ENCODE peak calls at places on chromosomes 16 and 17, in eight cellular contexts. N is ascending aorta, M is WERI-Rb-1, A is cardiac muscle cell, H is astrocyte of the cerebellum, O is mammary epithelial cell, F is adrenal gland, G is fibroblast of lung. Z is an unnamed sample.

GRCh38 chr17:3732171-3732570 is 8.5 kb downstream of the HASPIN start:
- DNase-seq in N (no peak), M (peak), A (no peak), H (no peak), O (no peak), F (peak), G (no peak), Z (peak)

GRCh38 chr16:78925071-78925714 is 675.3 kb downstream of the MAF start:
- DNase-seq in N (no peak), M (peak), A (peak), H (no peak), O (no peak), F (peak), G (no peak), Z (no peak)

GRCh38 chr17:41800601-41801373 is 11.0 kb downstream of the P3H4 start:
- DNase-seq in N (no peak), M (no peak), A (no peak), H (no peak), O (peak), F (no peak), G (peak), Z (peak)

GRCh38 chr17:77322534-77323412 is 182.0 kb downstream of the SEC14L1 start:
- DNase-seq in N (peak), M (peak), A (peak), H (peak), O (peak), F (peak), G (peak), Z (peak)

GRCh38 chr17:81138083-81138482 is 27.2 kb upstream of the PVALEF start:
- DNase-seq in N (no peak), M (no peak), A (no peak), H (no peak), O (no peak), F (no peak), G (no peak), Z (no peak)

GRCh38 chr17:64386412-64387144 is 4.1 kb downstream of the PECAM1 start:
- DNase-seq in N (no peak), M (no peak), A (no peak), H (no peak), O (no peak), F (no peak), G (no peak), Z (peak)

GRCh38 chr16:11145821-11146211 is 110.2 kb downstream of the SOCS1 start:
- DNase-seq in N (no peak), M (no peak), A (no peak), H (no peak), O (no peak), F (no peak), G (no peak), Z (no peak)

GRCh38 chr16:3761375-3762079 is 44.2 kb upstream of the TRAP1 start:
- DNase-seq in N (no peak), M (no peak), A (no peak), H (no peak), O (no peak), F (no peak), G (no peak), Z (no peak)

GRCh38 chr17:41907633-41908539 is 10.9 kb downstream of the ACLY start:
- DNase-seq in N (no peak), M (peak), A (no peak), H (no peak), O (no peak), F (no peak), G (peak), Z (no peak)

GRCh38 chr17:79707931-79708891 is 22.5 kb upstream of the ENPP7 start:
- DNase-seq in N (no peak), M (peak), A (peak), H (peak), O (peak), F (peak), G (no peak), Z (peak)

GRCh38 chr16:82924075-82924854 is 297.5 kb downstream of the CDH13 start:
- DNase-seq in N (no peak), M (no peak), A (peak), H (no peak), O (no peak), F (no peak), G (peak), Z (no peak)

GRCh38 chr16:18950469-18951185 is 24.4 kb upstream of the SMG1 start:
- DNase-seq in N (no peak), M (no peak), A (no peak), H (no peak), O (no peak), F (no peak), G (no peak), Z (no peak)

GRCh38 chr16:79897444-79898146 is 297.1 kb upstream of the MAF start:
- DNase-seq in N (no peak), M (no peak), A (no peak), H (peak), O (no peak), F (no peak), G (peak), Z (peak)

GRCh38 chr16:70573451-70574121 is 50.0 kb downstream of the SF3B3 start:
- DNase-seq in N (no peak), M (no peak), A (no peak), H (peak), O (peak), F (peak), G (peak), Z (peak)

GRCh38 chr17:9818760-9819159 is 3.1 kb downstream of the GSG1L2 start:
- DNase-seq in N (no peak), M (no peak), A (no peak), H (no peak), O (peak), F (no peak), G (no peak), Z (no peak)

GRCh38 chr16:10954903-10955302 is 10.5 kb downstream of the CLEC16A start:
- DNase-seq in N (no peak), M (no peak), A (no peak), H (no peak), O (no peak), F (no peak), G (no peak), Z (no peak)

GRCh38 chr16:50610331-50611262 is 62.4 kb downstream of the NKD1 start:
- DNase-seq in N (no peak), M (peak), A (no peak), H (no peak), O (no peak), F (no peak), G (no peak), Z (no peak)

GRCh38 chr16:47008612-47009011 is 35.1 kb upstream of the DNAJA2 start:
- DNase-seq in N (no peak), M (no peak), A (no peak), H (no peak), O (no peak), F (no peak), G (no peak), Z (no peak)

GRCh38 chr17:80968602-80969029 is 23.0 kb upstream of the CHMP6 start:
- DNase-seq in N (no peak), M (no peak), A (no peak), H (no peak), O (no peak), F (peak), G (peak), Z (no peak)

GRCh38 chr17:57486978-57487377 is 230.7 kb downstream of the MSI2 start:
- DNase-seq in N (no peak), M (no peak), A (no peak), H (no peak), O (peak), F (no peak), G (no peak), Z (no peak)

GRCh38 chr17:65013613-65014391 is 42.7 kb downstream of the GNA13 start:
- DNase-seq in N (no peak), M (no peak), A (no peak), H (peak), O (peak), F (peak), G (peak), Z (peak)

GRCh38 chr17:33024688-33025486 is 33.2 kb downstream of the SPACA3 start:
- DNase-seq in N (no peak), M (no peak), A (no peak), H (no peak), O (no peak), F (no peak), G (no peak), Z (no peak)

DNA sequence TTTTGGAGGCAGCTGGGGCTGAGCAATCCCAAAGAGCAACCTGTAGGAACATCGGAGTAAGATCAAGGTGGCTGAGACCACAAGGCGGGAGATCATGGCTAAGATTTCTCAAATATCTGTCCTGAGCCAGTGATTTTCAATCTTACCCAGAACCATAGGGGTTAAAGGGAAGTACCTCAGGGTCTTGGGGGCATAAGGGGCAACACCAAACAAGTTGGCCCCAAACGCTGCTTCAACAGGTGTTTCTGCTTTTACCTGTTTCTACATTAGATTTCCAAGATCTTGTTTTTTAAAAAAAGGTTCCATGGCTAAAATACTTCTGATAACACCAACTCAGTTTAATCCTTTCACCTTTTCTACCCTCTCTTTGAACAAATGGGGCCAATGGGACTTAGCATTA is 2.6 kb upstream of the UNC119 start:
- DNase-seq in N (no peak), M (no peak), A (no peak), H (no peak), O (no peak), F (no peak), G (no peak), Z (no peak)
- TF ChIP-seq CTCF in N (no peak), M (no peak), A (no peak), H (no peak), O (no peak), F (no peak), G (no peak), Z (no peak)

GRCh38 chr16:86396918-86397317 is 113.4 kb upstream of the FOXF1 start:
- DNase-seq in N (no peak), M (no peak), A (no peak), H (peak), O (peak), F (no peak), G (peak), Z (peak)
- H3K4me3 ChIP-seq in N (no peak), M (no peak), A (no peak), H (peak), O (no peak), F (no peak), G (peak), Z (no peak)

GRCh38 chr17:28370035-28370743 is at the start of gene VTN:
- DNase-seq in N (no peak), M (peak), A (peak), H (no peak), O (no peak), F (peak), G (peak), Z (peak)

GRCh38 chr17:28368915-28369683 is 1.0 kb downstream of the VTN start:
- DNase-seq in N (no peak), M (no peak), A (no peak), H (no peak), O (no peak), F (no peak), G (no peak), Z (no peak)

GRCh38 chr17:28368306-28368831 is 1.7 kb downstream of the VTN start:
- DNase-seq in N (no peak), M (no peak), A (no peak), H (no peak), O (no peak), F (no peak), G (no peak), Z (no peak)

GRCh38 chr17:28370744-28371103 is 617 bp upstream of the VTN start:
- DNase-seq in N (no peak), M (no peak), A (no peak), H (no peak), O (no peak), F (no peak), G (no peak), Z (no peak)

DNA sequence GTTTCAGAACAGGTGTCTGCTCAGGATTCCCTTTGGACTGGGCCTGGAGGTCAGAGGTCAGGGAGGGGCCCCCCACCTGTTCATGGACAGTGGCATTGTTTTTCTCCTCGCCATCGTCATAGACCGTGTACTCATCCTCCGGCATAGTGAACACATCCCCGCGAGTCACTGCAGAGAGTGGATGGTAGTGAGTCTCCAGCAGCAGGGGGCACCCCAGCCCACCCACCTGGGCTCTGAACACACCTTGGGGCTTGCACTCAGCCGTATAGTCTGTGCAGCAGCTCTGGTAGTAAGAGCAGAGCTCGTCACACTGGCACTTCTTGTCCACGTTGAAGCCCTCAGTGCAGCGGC is 448 bp downstream of the VTN start:
- DNase-seq in N (no peak), M (peak), A (no peak), H (no peak), O (no peak), F (peak), G (no peak), Z (no peak)
- TF ChIP-seq CTCF in N (no peak), M (peak), A (no peak), H (no peak), O (no peak), F (no peak), G (no peak), Z (no peak)

GRCh38 chr17:82710499-82711232 is 5.8 kb upstream of the FN3KRP start:
- DNase-seq in N (no peak), M (peak), A (no peak), H (no peak), O (no peak), F (no peak), G (no peak), Z (no peak)

GRCh38 chr17:82713015-82713723 is 3.3 kb upstream of the FN3KRP start:
- DNase-seq in N (no peak), M (peak), A (no peak), H (no peak), O (no peak), F (no peak), G (no peak), Z (no peak)

GRCh38 chr17:82705756-82706155 is 7.3 kb upstream of the RAB40B start:
- DNase-seq in N (no peak), M (no peak), A (no peak), H (no peak), O (no peak), F (no peak), G (no peak), Z (no peak)

GRCh38 chr17:82709676-82710498 is 6.6 kb upstream of the FN3KRP start:
- DNase-seq in N (no peak), M (no peak), A (no peak), H (no peak), O (no peak), F (no peak), G (no peak), Z (no peak)

GRCh38 chr17:82709024-82709675 is 7.4 kb upstream of the FN3KRP start:
- DNase-seq in N (no peak), M (no peak), A (no peak), H (no peak), O (no peak), F (no peak), G (no peak), Z (no peak)
- H3K4me3 ChIP-seq in N (no peak), M (no peak), A (no peak), H (no peak), O (no peak), F (no peak), G (no peak), Z (no peak)

DNA sequence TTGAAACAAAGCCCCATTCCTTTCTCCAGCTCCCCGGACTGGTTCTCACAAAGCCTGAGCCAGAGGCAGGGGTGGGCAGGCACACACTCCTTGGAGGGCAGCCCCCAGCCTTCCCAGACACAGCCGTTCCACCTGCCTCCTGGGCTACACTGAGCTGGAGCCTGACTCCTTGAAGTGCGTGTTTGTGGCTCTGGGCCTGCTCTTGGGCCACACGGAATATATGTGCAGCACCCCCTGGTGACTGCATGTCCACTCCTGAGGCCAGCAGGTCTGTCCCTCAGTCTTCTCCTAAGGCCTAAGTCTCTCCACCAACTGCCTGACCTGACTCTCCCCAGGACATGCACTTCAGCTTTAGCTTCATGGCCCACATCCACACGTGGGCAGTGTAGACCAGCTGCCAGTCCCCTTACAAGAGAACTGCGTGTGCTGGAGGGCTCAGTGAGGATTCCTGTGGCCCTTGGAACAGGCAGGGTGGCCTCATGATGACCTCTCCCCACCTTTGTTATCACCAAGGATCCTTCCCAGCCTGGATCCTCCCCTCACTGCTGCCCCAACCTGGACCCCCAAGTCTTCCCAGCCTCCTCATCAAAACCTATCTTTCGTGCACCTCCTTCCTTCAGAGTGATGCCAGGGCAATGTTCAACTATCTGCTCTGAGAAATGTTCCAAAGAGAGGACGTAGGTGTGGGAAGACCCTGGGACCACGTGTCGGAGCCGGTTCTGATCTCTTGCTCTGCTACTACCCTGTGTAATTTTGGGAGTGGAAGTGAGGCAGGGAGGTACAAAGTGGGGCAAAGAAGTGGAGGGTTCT is 12.4 kb upstream of the SLC6A2 start:
- DNase-seq in N (no peak), M (peak), A (peak), H (no peak), O (no peak), F (no peak), G (no peak), Z (peak)
- TF ChIP-seq CTCF in N (no peak), M (peak), A (no peak), H (no peak), O (no peak), F (no peak), G (no peak), Z (peak)

GRCh38 chr17:19495828-19496227 is 37.8 kb upstream of the SLC47A1 start:
- DNase-seq in N (no peak), M (no peak), A (no peak), H (no peak), O (no peak), F (no peak), G (no peak), Z (no peak)

GRCh38 chr17:19497616-19498015 is 36.0 kb upstream of the SLC47A1 start:
- DNase-seq in N (no peak), M (no peak), A (no peak), H (no peak), O (no peak), F (no peak), G (peak), Z (no peak)

GRCh38 chr17:19502517-19502916 is 31.1 kb upstream of the SLC47A1 start:
- DNase-seq in N (no peak), M (no peak), A (no peak), H (no peak), O (no peak), F (no peak), G (no peak), Z (no peak)

GRCh38 chr17:19501219-19501618 is 32.4 kb upstream of the SLC47A1 start:
- DNase-seq in N (no peak), M (no peak), A (no peak), H (no peak), O (no peak), F (no peak), G (no peak), Z (no peak)
- H3K4me3 ChIP-seq in N (no peak), M (no peak), A (no peak), H (no peak), O (no peak), F (no peak), G (no peak), Z (no peak)

GRCh38 chr17:76107507-76107906 is 3.9 kb upstream of the EXOC7 start:
- DNase-seq in N (no peak), M (no peak), A (no peak), H (no peak), O (no peak), F (no peak), G (no peak), Z (peak)
- TF ChIP-seq CTCF in N (no peak), M (no peak), A (peak), H (no peak), O (peak), F (no peak), G (peak), Z (peak)

DNA sequence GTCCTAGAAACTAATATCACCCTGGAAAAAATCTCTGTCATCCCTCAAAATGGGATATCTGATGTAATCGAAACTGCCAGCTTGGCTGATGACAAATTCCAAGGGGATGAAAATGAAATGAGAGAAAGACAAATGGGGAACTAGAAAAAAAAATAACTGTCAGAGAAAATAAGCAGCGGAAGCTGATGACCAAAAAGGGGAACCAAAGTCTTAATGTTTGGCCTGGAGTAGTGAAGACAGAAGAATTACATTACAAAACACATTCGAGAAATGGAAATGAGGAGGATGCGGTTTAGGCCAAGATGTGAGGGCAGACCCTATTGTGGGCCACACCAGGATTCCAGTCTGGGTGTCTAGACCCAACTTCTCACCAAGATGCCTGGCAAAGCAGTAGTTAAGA is 12.5 kb upstream of the CCL2 start:
- DNase-seq in N (no peak), M (no peak), A (no peak), H (no peak), O (no peak), F (no peak), G (no peak), Z (no peak)
- H3K4me3 ChIP-seq in N (no peak), M (no peak), A (no peak), H (no peak), O (no peak), F (no peak), G (no peak), Z (no peak)

GRCh38 chr16:72937916-72938315 is 110.0 kb downstream of the ZFHX3 start:
- DNase-seq in N (no peak), M (no peak), A (no peak), H (no peak), O (no peak), F (no peak), G (no peak), Z (no peak)

GRCh38 chr16:72936408-72936807 is 111.5 kb downstream of the ZFHX3 start:
- DNase-seq in N (no peak), M (no peak), A (no peak), H (no peak), O (no peak), F (no peak), G (no peak), Z (no peak)

GRCh38 chr16:72938426-72939164 is 109.3 kb downstream of the ZFHX3 start:
- DNase-seq in N (peak), M (no peak), A (no peak), H (peak), O (peak), F (peak), G (peak), Z (peak)

GRCh38 chr16:72935896-72936295 is 112.0 kb downstream of the ZFHX3 start:
- DNase-seq in N (no peak), M (no peak), A (peak), H (no peak), O (no peak), F (no peak), G (no peak), Z (no peak)

GRCh38 chr16:72937360-72937759 is 110.6 kb downstream of the ZFHX3 start:
- DNase-seq in N (no peak), M (no peak), A (no peak), H (no peak), O (no peak), F (peak), G (no peak), Z (no peak)
- TF ChIP-seq CTCF in N (no peak), M (no peak), A (no peak), H (no peak), O (no peak), F (no peak), G (no peak), Z (no peak)

Z was measured in fibroblast of pulmonary artery.